ENCODE peak calls at places on chromosomes 16 and 17, in ten cellular contexts. I, E, Y, F, X, Q, P, V, Z and N are unnamed samples.

GRCh38 chr17:19301274-19301946 is 61.1 kb downstream of the B9D1 start:
- DNase-seq in I (no peak), E (no peak), Y (no peak), F (no peak), X (no peak), Q (no peak), P (no peak), V (no peak), Z (no peak), N (no peak)

GRCh38 chr16:86604436-86605220 is 26.3 kb downstream of the FOXL1 start:
- DNase-seq in I (no peak), E (no peak), Y (no peak), F (peak), X (peak), Q (peak), P (no peak), V (no peak), Z (no peak), N (no peak)

GRCh38 chr16:58493756-58494431 is 6.0 kb upstream of the NDRG4 start:
- DNase-seq in I (no peak), E (no peak), Y (no peak), F (no peak), X (no peak), Q (no peak), P (no peak), V (no peak), Z (no peak), N (no peak)

GRCh38 chr17:80892019-80892855 is 99.4 kb upstream of the CHMP6 start:
- DNase-seq in I (peak), E (peak), Y (no peak), F (peak), X (peak), Q (peak), P (peak), V (peak), Z (no peak), N (peak)

GRCh38 chr17:8266648-8267479 is 17.8 kb downstream of the PFAS start:
- DNase-seq in I (no peak), E (no peak), Y (no peak), F (no peak), X (no peak), Q (no peak), P (no peak), V (no peak), Z (no peak), N (no peak)

GRCh38 chr17:72397223-72397667 is 276.4 kb downstream of the SOX9 start:
- DNase-seq in I (no peak), E (no peak), Y (no peak), F (no peak), X (no peak), Q (no peak), P (no peak), V (no peak), Z (no peak), N (no peak)

GRCh38 chr16:66510298-66510697 is 39.6 kb downstream of the TK2 start:
- DNase-seq in I (no peak), E (no peak), Y (no peak), F (no peak), X (no peak), Q (no peak), P (no peak), V (no peak), Z (peak), N (no peak)

GRCh38 chr17:75872434-75873351 is 5.7 kb downstream of the TRIM47 start:
- DNase-seq in I (peak), E (peak), Y (no peak), F (peak), X (peak), Q (no peak), P (peak), V (peak), Z (peak), N (peak)

GRCh38 chr17:82848022-82848592 is 8.3 kb upstream of the ZNF750 start:
- DNase-seq in I (no peak), E (no peak), Y (no peak), F (peak), X (peak), Q (no peak), P (no peak), V (no peak), Z (no peak), N (peak)

GRCh38 chr17:71217769-71218168 is 903.1 kb upstream of the SOX9 start:
- DNase-seq in I (no peak), E (no peak), Y (no peak), F (no peak), X (no peak), Q (no peak), P (no peak), V (no peak), Z (no peak), N (no peak)

GRCh38 chr17:33572615-33573014 is 279.5 kb upstream of the ASIC2 start:
- DNase-seq in I (no peak), E (no peak), Y (no peak), F (no peak), X (no peak), Q (no peak), P (no peak), V (no peak), Z (peak), N (no peak)

GRCh38 chr17:61361084-61361483 is 38.6 kb upstream of the TBX2 start:
- DNase-seq in I (peak), E (no peak), Y (no peak), F (no peak), X (no peak), Q (no peak), P (peak), V (no peak), Z (no peak), N (no peak)

GRCh38 chr17:83119987-83120864 is 40.8 kb downstream of the METRNL start:
- DNase-seq in I (no peak), E (no peak), Y (no peak), F (no peak), X (no peak), Q (peak), P (no peak), V (no peak), Z (no peak), N (no peak)

GRCh38 chr17:17417718-17418151 is 59.1 kb upstream of the MED9 start:
- DNase-seq in I (no peak), E (no peak), Y (no peak), F (no peak), X (no peak), Q (no peak), P (no peak), V (no peak), Z (no peak), N (no peak)